ENCODE peak calls at places on chromosomes 6 and 20, in seven cellular contexts. T, Q, R, F, H, A and S are unnamed samples.

GRCh38 chr20:53208110-53208908 is 236.2 kb downstream of the TSHZ2 start:
- DNase-seq in F (no peak), Q (peak), A (no peak), T (no peak), H (no peak), R (no peak), S (no peak)

GRCh38 chr6:14141531-14141930 is 24.0 kb downstream of the CD83 start:
- DNase-seq in H (no peak), R (no peak), A (no peak), T (no peak), F (no peak), Q (no peak), S (no peak)

GRCh38 chr20:40265872-40266533 is 423.0 kb downstream of the MAFB start:
- DNase-seq in Q (peak), H (peak), R (no peak), A (no peak), F (peak), T (no peak), S (no peak)

GRCh38 chr6:19354181-19354580 is 483.0 kb upstream of the ID4 start:
- DNase-seq in F (no peak), Q (no peak), A (no peak), T (no peak), H (no peak), R (no peak), S (no peak)

GRCh38 chr6:105991561-105992314 is 94.4 kb upstream of the PRDM1 start:
- DNase-seq in T (no peak), R (peak), Q (peak), H (no peak), F (peak), A (no peak), S (no peak)

GRCh38 chr20:62068997-62069396 is 3.3 kb upstream of the TAF4 start:
- DNase-seq in Q (no peak), F (no peak), A (no peak), T (no peak), H (no peak), R (no peak), S (no peak)

GRCh38 chr6:104483225-104483834 is 376.4 kb downstream of the HACE1 start:
- DNase-seq in T (no peak), F (no peak), H (peak), Q (peak), R (no peak), A (no peak), S (no peak)

GRCh38 chr6:143408151-143408786 is 42.2 kb downstream of the ADAT2 start:
- DNase-seq in T (no peak), A (no peak), F (no peak), R (no peak), H (no peak), Q (no peak), S (no peak)

GRCh38 chr6:99145738-99146137 is 198.0 kb upstream of the FBXL4 start:
- DNase-seq in H (no peak), F (no peak), Q (no peak), R (no peak), A (no peak), T (no peak), S (no peak)

GRCh38 chr6:44652551-44652950 is 265.0 kb downstream of the CDC5L start:
- DNase-seq in F (no peak), T (no peak), H (no peak), Q (no peak), R (no peak), A (no peak), S (no peak)

GRCh38 chr6:129671442-129672344 is 38.3 kb downstream of the ARHGAP18 start:
- DNase-seq in T (no peak), F (peak), R (no peak), Q (no peak), A (no peak), H (peak), S (no peak)

GRCh38 chr6:90355965-90356364 is 59.3 kb upstream of the BACH2 start:
- DNase-seq in A (no peak), Q (no peak), F (no peak), R (no peak), H (peak), T (no peak), S (no peak)

GRCh38 chr20:35629432-35630145 is 14.0 kb downstream of the SPAG4 start:
- DNase-seq in F (no peak), R (no peak), T (no peak), H (no peak), Q (no peak), A (no peak), S (no peak)

GRCh38 chr6:97067045-97067444 is 142.5 kb downstream of the KLHL32 start:
- DNase-seq in A (no peak), F (peak), H (no peak), T (no peak), Q (no peak), R (no peak), S (no peak)

GRCh38 chr6:148177589-148178233 is 164.9 kb upstream of the SASH1 start:
- DNase-seq in T (peak), F (peak), A (peak), H (peak), Q (peak), R (peak), S (peak)

GRCh38 chr20:41142241-41142640 is 4.9 kb downstream of the PLCG1 start:
- DNase-seq in H (no peak), Q (no peak), T (no peak), R (no peak), F (no peak), A (no peak), S (peak)

GRCh38 chr20:50144362-50144761 is 9.2 kb downstream of the PEDS1 start:
- DNase-seq in R (no peak), F (no peak), H (peak), T (peak), Q (no peak), A (no peak), S (no peak)

GRCh38 chr6:138028893-138029292 is 78.3 kb downstream of the PERP start:
- DNase-seq in H (no peak), T (no peak), A (no peak), Q (no peak), F (no peak), R (no peak), S (no peak)

GRCh38 chr6:136607204-136607931 is 57.1 kb upstream of the MAP7 start:
- DNase-seq in A (no peak), Q (no peak), T (no peak), H (no peak), F (no peak), R (no peak), S (no peak)

GRCh38 chr20:60066438-60066823 is 108.2 kb downstream of the CDH26 start:
- DNase-seq in R (no peak), T (no peak), H (no peak), Q (no peak), A (no peak), F (no peak), S (no peak)

GRCh38 chr6:17884501-17885039 is 102.9 kb downstream of the KIF13A start:
- DNase-seq in F (peak), Q (no peak), H (no peak), T (no peak), R (no peak), A (no peak), S (no peak)

GRCh38 chr6:5531853-5532375 is 270.6 kb downstream of the FARS2 start:
- DNase-seq in T (no peak), F (no peak), Q (no peak), R (no peak), A (no peak), H (no peak), S (no peak)

GRCh38 chr20:58174708-58175287 is 53.7 kb downstream of the ANKRD60 start:
- DNase-seq in Q (peak), T (no peak), R (no peak), F (no peak), H (no peak), A (peak), S (no peak)

GRCh38 chr6:47241742-47242482 is 67.8 kb downstream of the TNFRSF21 start:
- DNase-seq in F (peak), R (no peak), Q (no peak), A (no peak), H (peak), T (no peak), S (no peak)

GRCh38 chr6:160227038-160227768 is 31.4 kb downstream of the SLC22A2 start:
- DNase-seq in R (no peak), Q (no peak), A (no peak), T (no peak), H (no peak), F (no peak), S (no peak)

GRCh38 chr6:166629628-166630027 is 2.6 kb upstream of the RPS6KA2 start:
- DNase-seq in H (peak), R (no peak), F (no peak), T (no peak), Q (no peak), A (no peak), S (no peak)

GRCh38 chr20:3239026-3239866 is at the start of gene SLC4A11:
- DNase-seq in A (no peak), Q (peak), F (peak), R (peak), T (no peak), H (peak), S (no peak)

GRCh38 chr20:50885068-50885467 is 46.2 kb downstream of the ADNP start:
- DNase-seq in T (no peak), H (no peak), Q (no peak), F (no peak), A (no peak), R (no peak), S (no peak)

GRCh38 chr6:7331452-7331851 is 18.5 kb upstream of the SSR1 start:
- DNase-seq in H (no peak), T (no peak), F (no peak), R (no peak), A (no peak), Q (no peak), S (no peak)

GRCh38 chr6:47288245-47289090 is 21.2 kb downstream of the TNFRSF21 start:
- DNase-seq in H (no peak), Q (no peak), A (no peak), R (no peak), F (no peak), T (no peak), S (no peak)

GRCh38 chr6:2834262-2834661 is 7.4 kb downstream of the SERPINB1 start:
- DNase-seq in T (no peak), F (no peak), A (no peak), R (no peak), Q (no peak), H (no peak), S (no peak)

GRCh38 chr20:33848391-33848790 is 37.2 kb downstream of the CHMP4B start:
- DNase-seq in T (no peak), H (no peak), A (no peak), F (no peak), Q (no peak), R (no peak), S (no peak)

GRCh38 chr6:52543729-52544324 is 33.0 kb downstream of the TRAM2 start:
- DNase-seq in F (no peak), R (no peak), A (no peak), Q (no peak), T (no peak), H (peak), S (no peak)

GRCh38 chr6:35354361-35355135 is 12.2 kb downstream of the PPARD start:
- DNase-seq in H (no peak), T (no peak), A (no peak), Q (no peak), R (no peak), F (no peak), S (no peak)

GRCh38 chr6:81865712-81866111 is 113.2 kb upstream of the TENT5A start:
- DNase-seq in T (peak), R (no peak), F (no peak), H (peak), A (no peak), Q (no peak), S (no peak)

GRCh38 chr20:34574861-34575260 is 16.3 kb downstream of the MAP1LC3A start:
- DNase-seq in H (no peak), F (no peak), R (no peak), Q (no peak), T (no peak), A (no peak), S (no peak)

GRCh38 chr6:35972471-35972985 is 51.6 kb upstream of the SRPK1 start:
- DNase-seq in Q (peak), A (no peak), R (no peak), F (no peak), T (no peak), H (no peak), S (no peak)

GRCh38 chr6:168189679-168190405 is 110.8 kb upstream of the FRMD1 start:
- DNase-seq in F (no peak), R (no peak), Q (no peak), T (no peak), A (no peak), H (no peak), S (no peak)

GRCh38 chr6:168192901-168193815 is 114.1 kb upstream of the FRMD1 start:
- DNase-seq in T (no peak), A (no peak), H (no peak), R (no peak), F (no peak), Q (peak), S (peak)

GRCh38 chr6:168193816-168194701 is 115.0 kb upstream of the FRMD1 start:
- DNase-seq in T (no peak), F (no peak), R (no peak), A (no peak), Q (peak), H (peak), S (no peak)

GRCh38 chr6:168190646-168191443 is 111.8 kb upstream of the FRMD1 start:
- DNase-seq in F (no peak), H (no peak), T (no peak), R (no peak), A (no peak), Q (no peak), S (no peak)

GRCh38 chr6:168192195-168192900 is 113.3 kb upstream of the FRMD1 start:
- DNase-seq in H (no peak), F (no peak), R (no peak), A (no peak), Q (peak), T (no peak), S (no peak)
- H3K4me3 ChIP-seq in H (no peak), F (no peak), R (no peak), A (no peak), Q (no peak), T (no peak), S (no peak)

GRCh38 chr20:44748005-44748370 is 2.3 kb downstream of the KCNK15 start:
- DNase-seq in R (no peak), T (no peak), Q (peak), F (no peak), A (no peak), H (no peak), S (no peak)

GRCh38 chr20:44745560-44746366 is at the start of gene KCNK15:
- DNase-seq in T (no peak), R (peak), Q (peak), F (peak), A (no peak), H (peak), S (peak)

GRCh38 chr20:44745122-44745521 is 543 bp upstream of the KCNK15 start:
- DNase-seq in H (no peak), T (no peak), R (no peak), Q (no peak), F (no peak), A (no peak), S (no peak)

GRCh38 chr20:44747166-44748004 is 1.7 kb downstream of the KCNK15 start:
- DNase-seq in H (peak), Q (peak), F (peak), A (peak), T (no peak), R (peak), S (peak)

GRCh38 chr20:44746367-44747165 is 901 bp downstream of the KCNK15 start:
- DNase-seq in A (no peak), T (no peak), R (no peak), H (no peak), Q (peak), F (no peak), S (no peak)
- H3K4me3 ChIP-seq in A (peak), T (peak), R (peak), H (peak), Q (peak), F (no peak), S (peak)

GRCh38 chr6:75492769-75493168 is 831 bp downstream of the FILIP1 start:
- DNase-seq in F (peak), A (no peak), H (no peak), R (no peak), Q (no peak), T (no peak), S (no peak)
- H3K4me3 ChIP-seq in F (no peak), A (peak), H (peak), R (peak), Q (no peak), T (no peak), S (peak)

GRCh38 chr6:132494954-132495353 is 18.0 kb downstream of the STX7 start:
- DNase-seq in T (no peak), H (no peak), Q (no peak), F (peak), R (no peak), A (no peak), S (no peak)
- H3K4me3 ChIP-seq in T (no peak), H (no peak), Q (no peak), F (peak), R (no peak), A (no peak), S (no peak)